ENCODE peak calls at places on chromosomes 16 and 17, in four cellular contexts. D is upper lobe of right lung, V is T-helper 9 cell, H is HT-29. Y is an unnamed sample.

GRCh38 chr16:16071631-16072244 is 122.3 kb downstream of the ABCC1 start:
- DNase-seq in H (no peak), D (no peak), V (no peak), Y (peak; percentile 85)

GRCh38 chr16:81060576-81061306 is 16.3 kb downstream of the C16orf46 start:
- DNase-seq in H (no peak), V (no peak), D (no peak), Y (no peak)

GRCh38 chr16:4688674-4689045 is 4.7 kb upstream of the NUDT16L1 start:
- DNase-seq in D (no peak), V (no peak), H (no peak), Y (no peak)

GRCh38 chr17:61383689-61384201 is 15.9 kb upstream of the TBX2 start:
- DNase-seq in D (no peak), H (no peak), V (no peak), Y (no peak)

GRCh38 chr16:30090607-30091332 is 954 bp downstream of the TBX6 start:
- DNase-seq in V (no peak), D (no peak), H (no peak), Y (no peak)

GRCh38 chr16:81472391-81472790 is 27.8 kb downstream of the CMIP start:
- DNase-seq in H (no peak), D (no peak), V (no peak), Y (no peak)

GRCh38 chr16:86517652-86518258 is 7.4 kb downstream of the FOXF1 start:
- DNase-seq in D (no peak), H (peak; percentile 58), V (no peak), Y (peak; percentile 80)

GRCh38 chr17:56822725-56823124 is 11.0 kb downstream of the C17orf67 start:
- DNase-seq in H (no peak), D (no peak), V (no peak), Y (no peak)

GRCh38 chr16:55302635-55303034 is 21.4 kb upstream of the IRX6 start:
- DNase-seq in V (no peak), H (no peak), D (peak; percentile 35), Y (no peak)

GRCh38 chr17:82595893-82596292 is 52.4 kb downstream of the WDR45B start:
- DNase-seq in V (no peak), D (no peak), H (peak; percentile 17), Y (no peak)

GRCh38 chr16:977896-978295 is 3.7 kb upstream of the SOX8 start:
- DNase-seq in V (no peak), D (no peak), H (no peak), Y (no peak)

GRCh38 chr16:67939507-67940435 is 3.1 kb upstream of the PSMB10 start:
- DNase-seq in V (no peak), H (no peak), D (no peak), Y (no peak)

GRCh38 chr17:6231886-6232767 is 161.9 kb downstream of the WSCD1 start:
- DNase-seq in V (no peak), D (no peak), H (no peak), Y (no peak)

GRCh38 chr17:50562266-50563094 is 2.0 kb downstream of the CACNA1G start:
- DNase-seq in V (peak; percentile 19), D (no peak), H (no peak), Y (no peak)

GRCh38 chr16:86590501-86591144 is 12.3 kb downstream of the FOXL1 start:
- DNase-seq in H (no peak), V (no peak), D (no peak), Y (peak; percentile 82)